ENCODE peak calls at places on chromosomes 5 and 9, in nine cellular contexts. F is CD4-positive, alpha-beta T cell; K is globus pallidus; W is CD4-positive, alpha-beta memory T cell; T is pancreas; I is Kasumi-1; Y is NCI-H2029; M is fibroblast of mammary gland; S is dorsolateral prefrontal cortex. Z is an unnamed sample.

GRCh38 chr5:33827335-33827734 is 64.5 kb downstream of the ADAMTS12 start:
- DNase-seq in I (no peak), M (peak), W (no peak), K (no peak), T (no peak), S (no peak), Y (no peak), F (no peak), Z (no peak)

GRCh38 chr9:4967521-4967920 is 17.6 kb upstream of the JAK2 start:
- DNase-seq in Y (no peak), I (no peak), S (no peak), W (no peak), F (no peak), M (peak), K (no peak), T (no peak), Z (no peak)

GRCh38 chr5:110727025-110727314 is 499 bp upstream of the TMEM232 start:
- DNase-seq in W (no peak), I (peak), Y (peak), F (no peak), S (no peak), T (no peak), K (peak), M (peak), Z (no peak)

GRCh38 chr5:61333351-61334223 is 1.5 kb downstream of the ZSWIM6 start:
- DNase-seq in Y (no peak), W (peak), M (no peak), S (peak), T (peak), K (peak), F (peak), I (peak), Z (peak)

GRCh38 chr9:127875306-127875966 is 2.0 kb downstream of the AK1 start:
- DNase-seq in M (peak), K (no peak), F (no peak), T (no peak), I (no peak), Y (no peak), S (no peak), W (no peak), Z (no peak)

GRCh38 chr9:134165357-134166315 is 1.3 kb upstream of the RNU6ATAC start:
- DNase-seq in I (no peak), M (peak), Y (no peak), K (no peak), F (peak), S (peak), W (peak), T (peak), Z (peak)

GRCh38 chr5:74767579-74767913 is 497 bp downstream of the NSA2 start:
- DNase-seq in W (no peak), F (no peak), T (no peak), I (peak), Y (no peak), M (peak), K (no peak), S (peak), Z (peak)

GRCh38 chr9:93585695-93586094 is 9.3 kb downstream of the PHF2 start:
- DNase-seq in I (no peak), W (no peak), S (no peak), M (no peak), T (no peak), K (no peak), F (no peak), Y (no peak), Z (no peak)

GRCh38 chr9:122261469-122261881 is 3.2 kb downstream of the RBM18 start:
- DNase-seq in I (no peak), S (no peak), W (no peak), M (peak), Y (peak), T (peak), F (no peak), K (no peak), Z (peak)

GRCh38 chr5:134083517-134083916 is 31.0 kb upstream of the TCF7 start:
- DNase-seq in S (no peak), W (no peak), F (no peak), K (no peak), T (no peak), Y (no peak), I (no peak), M (no peak), Z (no peak)

GRCh38 chr9:134295746-134296250 is 30.5 kb upstream of the RXRA start:
- DNase-seq in I (no peak), M (no peak), S (no peak), W (no peak), K (no peak), Y (no peak), T (no peak), F (no peak), Z (no peak)

GRCh38 chr5:37769108-37769507 is 70.7 kb downstream of the GDNF start:
- DNase-seq in I (no peak), F (no peak), W (no peak), Y (no peak), K (no peak), S (no peak), M (no peak), T (no peak), Z (no peak)

GRCh38 chr9:34218452-34218851 is 39.6 kb downstream of the UBAP1 start:
- DNase-seq in Y (no peak), T (no peak), S (no peak), W (no peak), K (no peak), M (no peak), F (no peak), I (no peak), Z (no peak)

GRCh38 chr9:120846906-120847305 is 4.2 kb upstream of the PSMD5 start:
- DNase-seq in F (no peak), I (no peak), M (no peak), T (no peak), W (no peak), Y (no peak), K (no peak), S (no peak), Z (peak)

GRCh38 chr9:4933177-4933576 is 51.9 kb upstream of the JAK2 start:
- DNase-seq in M (peak), Y (no peak), F (no peak), S (no peak), I (no peak), W (no peak), K (no peak), T (no peak), Z (no peak)

GRCh38 chr5:168712280-168712924 is 133.2 kb upstream of the PANK3 start:
- DNase-seq in K (no peak), S (no peak), Y (no peak), W (no peak), T (no peak), I (no peak), F (no peak), M (peak), Z (peak)

GRCh38 chr5:35131723-35132122 is 84.0 kb upstream of the AGXT2 start:
- DNase-seq in Y (no peak), M (peak), F (no peak), W (no peak), I (no peak), S (no peak), K (no peak), T (no peak), Z (no peak)

GRCh38 chr5:76473676-76474075 is 70.6 kb downstream of the IQGAP2 start:
- DNase-seq in T (no peak), M (no peak), Y (no peak), I (peak), K (no peak), S (no peak), F (peak), W (peak), Z (no peak)

GRCh38 chr5:42596817-42597216 is 159.8 kb upstream of the CCDC152 start:
- DNase-seq in K (no peak), F (no peak), T (no peak), Y (no peak), W (no peak), I (no peak), M (no peak), S (no peak), Z (no peak)

GRCh38 chr5:64497390-64497789 is 8.4 kb upstream of the RGS7BP start:
- DNase-seq in I (no peak), F (no peak), T (no peak), Y (no peak), K (no peak), M (peak), S (no peak), W (no peak), Z (peak)

GRCh38 chr5:77167695-77168111 is 42.8 kb upstream of the PDE8B start:
- DNase-seq in M (peak), S (no peak), T (no peak), W (no peak), I (no peak), Y (peak), K (peak), F (no peak), Z (peak)

GRCh38 chr9:131271506-131271931 is 4.8 kb downstream of the FAM78A start:
- DNase-seq in T (no peak), M (no peak), Y (no peak), I (no peak), F (no peak), W (no peak), K (no peak), S (no peak), Z (no peak)

GRCh38 chr5:127858116-127858784 is 155.1 kb downstream of the CCDC192 start:
- DNase-seq in W (no peak), K (peak), M (no peak), F (no peak), T (no peak), Y (no peak), S (no peak), I (no peak), Z (no peak)

GRCh38 chr5:170571331-170571731 is 67.5 kb downstream of the KCNIP1 start:
- DNase-seq in S (no peak), F (no peak), W (no peak), T (no peak), Y (no peak), K (no peak), M (peak), I (no peak), Z (peak)

GRCh38 chr9:122095010-122095767 is 2.1 kb upstream of the TTLL11 start:
- DNase-seq in M (peak), S (no peak), K (peak), I (peak), F (peak), T (no peak), Y (no peak), W (peak), Z (peak)

Z was measured in fibroblast of villous mesenchyme.